ENCODE peak calls at places on chromosome 6, in five cellular contexts. N, O, J, M and X are unnamed samples.

GRCh38 chr6:158086706-158087518 is 81.2 kb downstream of the SERAC1 start:
- DNase-seq in N (no peak), O (no peak), J (peak), M (no peak), X (no peak)

GRCh38 chr6:46932526-46932925 is 10.8 kb upstream of the ADGRF5 start:
- DNase-seq in N (peak), O (no peak), J (no peak), M (no peak), X (no peak)

GRCh38 chr6:28867078-28867414 is 56.7 kb downstream of the TRIM27 start:
- DNase-seq in N (peak), O (peak), J (no peak), M (no peak), X (peak)

GRCh38 chr6:151916680-151917164 is 109.2 kb downstream of the ESR1 start:
- DNase-seq in N (peak), O (peak), J (no peak), M (no peak), X (peak)

GRCh38 chr6:138691595-138692057 is 81.9 kb upstream of the CCDC28A start:
- DNase-seq in N (peak), O (peak), J (no peak), M (peak), X (peak)

GRCh38 chr6:153334121-153334520 is 203.0 kb upstream of the RGS17 start:
- DNase-seq in N (no peak), O (no peak), J (no peak), M (no peak), X (no peak)

GRCh38 chr6:147156218-147156617 is 48.0 kb upstream of the STXBP5 start:
- DNase-seq in N (no peak), O (no peak), J (no peak), M (no peak), X (no peak)

GRCh38 chr6:111841822-111842221 is 31.4 kb downstream of the FYN start:
- DNase-seq in N (peak), O (peak), J (peak), M (no peak), X (no peak)

GRCh38 chr6:9540534-9541126 is 874.2 kb downstream of the TFAP2A start:
- DNase-seq in N (peak), O (peak), J (no peak), M (peak), X (peak)

GRCh38 chr6:95784019-95784418 is 206.7 kb downstream of the MANEA start:
- DNase-seq in N (no peak), O (no peak), J (no peak), M (no peak), X (no peak)

GRCh38 chr6:163414117-163414366 is 476 bp upstream of the QKI start:
- DNase-seq in N (no peak), O (peak), J (no peak), M (no peak), X (no peak)

GRCh38 chr6:161168281-161168891 is 105.5 kb downstream of the AGPAT4 start:
- DNase-seq in N (peak), O (peak), J (no peak), M (peak), X (peak)

GRCh38 chr6:26516481-26517427 is 16.7 kb downstream of the BTN1A1 start:
- DNase-seq in N (peak), O (no peak), J (no peak), M (no peak), X (no peak)

GRCh38 chr6:5996701-5997419 is 9.9 kb downstream of the NRN1 start:
- DNase-seq in N (peak), O (peak), J (no peak), M (peak), X (peak)

GRCh38 chr6:5998741-5999687 is 7.7 kb downstream of the NRN1 start:
- DNase-seq in N (peak), O (no peak), J (peak), M (peak), X (no peak)

GRCh38 chr6:5998236-5998635 is 8.5 kb downstream of the NRN1 start:
- DNase-seq in N (peak), O (no peak), J (no peak), M (no peak), X (no peak)

GRCh38 chr6:5995705-5996686 is 10.7 kb downstream of the NRN1 start:
- DNase-seq in N (peak), O (peak), J (peak), M (peak), X (peak)

DNA sequence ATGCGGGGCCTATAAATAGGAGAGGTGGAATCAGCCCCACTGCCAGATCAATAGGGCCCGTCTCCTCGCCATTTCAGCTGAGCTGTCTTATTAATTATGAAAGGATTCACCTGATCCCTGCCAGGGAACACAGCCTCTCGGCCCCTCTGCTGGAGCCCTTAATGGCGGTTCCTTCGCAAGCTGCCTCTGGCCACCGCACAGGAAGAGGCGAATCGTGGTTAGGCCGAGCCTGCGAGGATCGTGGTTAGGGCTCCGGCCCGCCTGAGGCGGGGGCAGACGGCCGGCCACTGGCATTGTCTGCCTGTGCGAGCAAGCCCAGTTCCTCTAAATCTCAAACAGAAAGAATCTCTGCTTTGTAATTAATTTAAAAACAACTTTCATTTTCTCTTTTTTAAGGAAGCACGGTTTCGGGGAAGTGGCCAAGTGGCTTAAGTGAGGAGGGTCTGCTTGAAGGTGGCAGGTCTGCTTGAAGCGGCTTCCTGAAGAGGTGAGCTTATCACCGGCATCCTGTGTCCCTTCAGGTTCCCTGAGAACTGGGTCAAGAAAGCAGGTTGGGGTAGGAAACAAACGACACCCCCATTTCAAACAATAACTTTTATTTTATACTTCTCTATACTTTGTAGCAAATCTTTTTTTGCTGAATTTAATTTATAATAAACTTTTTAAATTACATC is 9.2 kb downstream of the NRN1 start:
- DNase-seq in N (peak), O (no peak), J (no peak), M (peak), X (no peak)
- H3K4me3 ChIP-seq in N (peak), O (peak), J (peak), M (peak), X (peak)

GRCh38 chr6:12395898-12396297 is 105.7 kb downstream of the EDN1 start:
- DNase-seq in N (no peak), O (peak), J (no peak), M (no peak), X (peak)
- TF ChIP-seq CTCF in N (peak), O (peak), J (no peak), M (peak), X (peak)

GRCh38 chr6:71288228-71289038 is at the start of gene OGFRL1:
- DNase-seq in N (peak), O (peak), J (peak), M (peak), X (peak)

GRCh38 chr6:71291991-71292390 is 3.4 kb downstream of the OGFRL1 start:
- DNase-seq in N (no peak), O (no peak), J (no peak), M (no peak), X (peak)

GRCh38 chr6:71289802-71290175 is 1.2 kb downstream of the OGFRL1 start:
- DNase-seq in N (no peak), O (no peak), J (no peak), M (no peak), X (no peak)

GRCh38 chr6:71289039-71289801 is 609 bp downstream of the OGFRL1 start:
- DNase-seq in N (peak), O (no peak), J (peak), M (peak), X (peak)

GRCh38 chr6:71290611-71291010 is 2.0 kb downstream of the OGFRL1 start:
- DNase-seq in N (no peak), O (no peak), J (no peak), M (no peak), X (no peak)
- H3K4me3 ChIP-seq in N (no peak), O (no peak), J (peak), M (no peak), X (peak)

GRCh38 chr6:5553767-5554166 is 292.5 kb downstream of the FARS2 start:
- DNase-seq in N (no peak), O (no peak), J (no peak), M (no peak), X (peak)
- TF ChIP-seq CTCF in N (no peak), O (no peak), J (no peak), M (no peak), X (no peak)

GRCh38 chr6:142896732-142897131 is 48.2 kb downstream of the HIVEP2 start:
- DNase-seq in N (no peak), O (no peak), J (no peak), M (no peak), X (no peak)
- H3K4me3 ChIP-seq in N (no peak), O (no peak), J (no peak), M (no peak), X (no peak)

DNA sequence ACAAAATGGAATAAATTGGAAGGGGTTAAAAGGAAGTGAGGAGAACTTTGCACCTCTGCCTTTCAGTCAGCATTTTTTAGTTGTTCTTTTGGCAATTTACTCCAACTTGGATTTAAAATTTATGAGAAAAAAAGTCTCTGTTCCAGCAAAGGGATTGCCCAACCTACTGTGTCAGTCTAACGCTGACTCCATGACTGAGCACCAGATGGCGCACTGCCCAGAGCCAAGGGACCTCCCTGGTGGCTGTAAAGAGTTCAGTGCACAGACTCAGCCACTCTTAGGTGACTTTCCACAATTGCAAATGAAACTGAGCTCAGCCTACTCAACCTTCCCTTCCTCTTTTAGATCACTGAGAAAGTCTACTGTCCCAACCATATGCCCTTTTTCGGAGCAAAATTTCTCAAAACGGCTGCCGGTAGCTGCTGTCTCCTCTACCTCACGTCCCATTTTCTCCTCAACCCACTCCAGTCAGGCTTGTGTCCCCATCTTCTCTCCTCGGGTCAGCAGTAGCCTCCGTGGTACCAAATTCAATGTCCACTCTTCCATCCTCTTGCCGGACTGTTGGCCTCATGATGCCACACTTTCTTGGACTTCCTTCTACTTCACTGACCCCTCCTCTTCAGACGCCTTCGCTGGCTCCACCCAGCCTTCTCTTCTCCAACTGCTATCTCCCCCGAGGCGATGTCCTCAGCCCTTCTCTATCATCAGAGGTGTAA is 38.7 kb downstream of the GSTA2 start:
- DNase-seq in N (peak), O (peak), J (peak), M (peak), X (peak)
- TF ChIP-seq CTCF in N (peak), O (peak), J (peak), M (peak), X (peak)

GRCh38 chr6:91088515-91088914 is 501.6 kb upstream of the MAP3K7 start:
- DNase-seq in N (no peak), O (no peak), J (no peak), M (no peak), X (no peak)
- H3K4me3 ChIP-seq in N (no peak), O (no peak), J (no peak), M (no peak), X (no peak)